ENCODE peak calls at places on chromosome 12, in five cellular contexts. J, T, P, F and R are unnamed samples.

GRCh38 chr12:65918057-65918456 is 93.8 kb downstream of the HMGA2 start:
- DNase-seq in J (no peak), T (no peak), P (no peak), F (no peak), R (no peak)

GRCh38 chr12:59595557-59596231 is at the start of gene SLC16A7:
- DNase-seq in J (peak), T (peak), P (peak), F (peak), R (peak)

GRCh38 chr12:70982286-70982685 is 61.7 kb upstream of the PTPRR start:
- DNase-seq in J (no peak), T (no peak), P (no peak), F (no peak), R (no peak)

GRCh38 chr12:15278816-15279658 is 43.3 kb upstream of the PTPRO start:
- DNase-seq in J (no peak), T (no peak), P (peak), F (peak), R (no peak)

GRCh38 chr12:4824415-4824814 is 85.3 kb upstream of the KCNA1 start:
- DNase-seq in J (peak), T (no peak), P (no peak), F (no peak), R (no peak)

GRCh38 chr12:59708059-59708458 is 112.2 kb downstream of the SLC16A7 start:
- DNase-seq in J (no peak), T (peak), P (no peak), F (no peak), R (no peak)

GRCh38 chr12:2113501-2113912 is 60.7 kb downstream of the CACNA1C start:
- DNase-seq in J (no peak), T (no peak), P (peak), F (peak), R (no peak)

GRCh38 chr12:71551529-71551928 is 111.9 kb downstream of the LGR5 start:
- DNase-seq in J (no peak), T (peak), P (no peak), F (no peak), R (no peak)

GRCh38 chr12:26555139-26555538 is 277.9 kb downstream of the ITPR2 start:
- DNase-seq in J (no peak), T (no peak), P (no peak), F (no peak), R (no peak)

GRCh38 chr12:98471085-98471484 is 44.3 kb upstream of the TMPO start:
- DNase-seq in J (no peak), T (no peak), P (no peak), F (no peak), R (no peak)

GRCh38 chr12:120094485-120094884 is 22.1 kb downstream of the RAB35 start:
- DNase-seq in J (no peak), T (no peak), P (no peak), F (no peak), R (no peak)

GRCh38 chr12:95351745-95352144 is 122.2 kb upstream of the METAP2 start:
- DNase-seq in J (no peak), T (no peak), P (peak), F (peak), R (no peak)

GRCh38 chr12:103915306-103915705 is 14.9 kb upstream of the HSP90B1 start:
- DNase-seq in J (no peak), T (no peak), P (no peak), F (no peak), R (no peak)

GRCh38 chr12:47616440-47616839 is 89.4 kb downstream of the RPAP3 start:
- DNase-seq in J (no peak), T (no peak), P (no peak), F (no peak), R (no peak)

GRCh38 chr12:101823891-101824290 is 6.9 kb downstream of the GNPTAB start:
- DNase-seq in J (peak), T (peak), P (peak), F (peak), R (peak)

GRCh38 chr12:127588224-127588623 is 678.7 kb upstream of the TMEM132C start:
- DNase-seq in J (no peak), T (no peak), P (no peak), F (no peak), R (no peak)

GRCh38 chr12:117025481-117026151 is 73.6 kb downstream of the TESC start:
- DNase-seq in J (peak), T (peak), P (peak), F (peak), R (peak)

GRCh38 chr12:47553266-47553665 is 152.6 kb downstream of the RPAP3 start:
- DNase-seq in J (no peak), T (no peak), P (no peak), F (no peak), R (no peak)

GRCh38 chr12:12837025-12837872 is 24.1 kb downstream of the DDX47 start:
- DNase-seq in J (peak), T (peak), P (no peak), F (peak), R (peak)

GRCh38 chr12:71240941-71241340 is 83.1 kb upstream of the TSPAN8 start:
- DNase-seq in J (no peak), T (no peak), P (no peak), F (no peak), R (no peak)

GRCh38 chr12:63802012-63802608 is 22.4 kb downstream of the RXYLT1 start:
- DNase-seq in J (peak), T (no peak), P (no peak), F (no peak), R (no peak)

GRCh38 chr12:132030367-132031038 is 80.8 kb downstream of the EP400 start:
- DNase-seq in J (no peak), T (no peak), P (peak), F (peak), R (no peak)

GRCh38 chr12:12885060-12885792 is 6.1 kb upstream of the GPRC5A start:
- DNase-seq in J (no peak), T (no peak), P (no peak), F (no peak), R (no peak)

GRCh38 chr12:5745251-5745888 is 199.7 kb downstream of the ANO2 start:
- DNase-seq in J (peak), T (peak), P (peak), F (peak), R (peak)

GRCh38 chr12:105580841-105581352 is 250.4 kb downstream of the C12orf75 start:
- DNase-seq in J (no peak), T (peak), P (no peak), F (no peak), R (no peak)

GRCh38 chr12:123106640-123107359 is 44.1 kb downstream of the PITPNM2 start:
- DNase-seq in J (no peak), T (no peak), P (peak), F (peak), R (no peak)

GRCh38 chr12:113898466-113898865 is 67.7 kb downstream of the RBM19 start:
- DNase-seq in J (no peak), T (no peak), P (no peak), F (no peak), R (no peak)

GRCh38 chr12:113897406-113897805 is 68.7 kb downstream of the RBM19 start:
- DNase-seq in J (no peak), T (no peak), P (no peak), F (no peak), R (no peak)

GRCh38 chr12:113900711-113901110 is 65.4 kb downstream of the RBM19 start:
- DNase-seq in J (no peak), T (no peak), P (no peak), F (no peak), R (no peak)

GRCh38 chr12:113899844-113900471 is 66.2 kb downstream of the RBM19 start:
- DNase-seq in J (no peak), T (no peak), P (no peak), F (no peak), R (no peak)

DNA sequence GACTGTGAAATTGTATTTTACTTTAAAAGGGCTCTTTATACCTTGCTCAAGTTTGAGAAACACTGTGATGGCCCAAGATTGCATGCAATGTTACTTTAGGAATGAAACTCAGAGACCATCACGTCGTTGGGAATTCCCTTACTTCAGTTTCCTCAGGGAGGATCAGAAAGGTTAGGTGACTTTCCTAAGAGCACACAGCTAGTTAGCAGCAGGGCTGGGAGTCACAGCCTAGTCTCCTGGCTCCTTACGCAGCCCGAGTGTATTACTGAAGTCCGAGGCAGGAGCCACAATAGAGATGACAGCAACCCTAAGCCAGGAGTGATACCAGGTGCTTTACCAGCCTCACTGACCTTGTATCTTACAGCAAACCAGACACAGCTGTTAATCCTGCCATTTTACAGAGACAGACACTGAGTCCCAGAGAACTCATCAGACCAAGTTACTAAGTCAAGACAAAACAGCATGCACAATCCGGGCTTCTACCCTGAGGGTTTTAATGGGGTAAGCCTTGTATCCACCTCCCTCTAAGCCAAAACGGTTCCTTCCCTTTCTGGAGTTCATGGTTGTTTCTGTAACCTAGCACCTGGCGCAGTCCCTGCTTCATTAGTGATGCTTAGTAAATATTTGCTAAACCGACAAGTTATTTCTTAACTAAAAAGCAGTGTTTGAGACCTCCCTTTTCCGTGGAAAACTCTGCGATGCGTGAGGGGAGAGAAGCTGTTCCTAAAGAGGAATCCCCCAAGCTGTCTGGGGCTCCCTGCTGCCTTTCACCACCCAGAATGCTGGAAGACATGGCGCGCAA is 66.9 kb downstream of the RBM19 start:
- DNase-seq in J (no peak), T (no peak), P (no peak), F (no peak), R (no peak)
- H3K4me3 ChIP-seq in J (no peak), T (no peak), P (no peak), F (no peak), R (no peak)

DNA sequence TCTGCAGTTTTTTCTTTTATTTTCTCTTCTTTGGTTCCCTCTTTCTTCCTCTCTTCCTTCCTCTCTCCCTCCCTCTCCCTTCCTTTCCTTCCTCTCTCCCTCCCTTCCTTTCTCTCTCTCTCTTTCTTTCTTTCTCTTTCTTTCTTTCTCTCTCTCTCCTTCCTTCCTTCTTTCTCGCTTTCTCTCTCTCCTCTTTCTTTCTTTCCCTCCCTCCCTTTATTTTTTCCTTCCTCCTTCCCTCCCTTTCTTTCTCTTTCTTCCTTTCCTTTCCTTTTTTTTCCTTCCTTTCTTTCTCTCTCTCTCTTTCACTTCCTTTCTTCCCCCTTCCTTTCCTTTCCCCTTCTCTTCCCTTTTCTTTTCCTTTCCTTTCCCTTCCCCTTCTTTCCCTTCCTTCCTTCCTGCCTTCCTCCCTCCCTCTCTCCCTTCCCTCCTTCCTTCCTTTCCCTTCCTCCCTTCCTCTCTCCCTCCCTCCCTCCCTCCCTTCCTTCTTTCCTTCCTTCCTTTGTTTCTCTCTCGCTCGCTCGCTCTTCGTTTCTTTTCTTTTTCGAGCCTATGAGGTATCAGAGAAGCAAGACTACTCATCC is 13.7 kb downstream of the CFAP54 start:
- DNase-seq in J (no peak), T (no peak), P (no peak), F (no peak), R (no peak)
- H3K27ac ChIP-seq in J (peak), T (no peak), P (peak), F (no peak), R (no peak)

GRCh38 chr12:68611094-68611818 is 557 bp downstream of the RAP1B start:
- DNase-seq in J (peak), T (no peak), P (peak), F (peak), R (peak)
- H3K4me3 ChIP-seq in J (peak), T (peak), P (peak), F (peak), R (peak)

DNA sequence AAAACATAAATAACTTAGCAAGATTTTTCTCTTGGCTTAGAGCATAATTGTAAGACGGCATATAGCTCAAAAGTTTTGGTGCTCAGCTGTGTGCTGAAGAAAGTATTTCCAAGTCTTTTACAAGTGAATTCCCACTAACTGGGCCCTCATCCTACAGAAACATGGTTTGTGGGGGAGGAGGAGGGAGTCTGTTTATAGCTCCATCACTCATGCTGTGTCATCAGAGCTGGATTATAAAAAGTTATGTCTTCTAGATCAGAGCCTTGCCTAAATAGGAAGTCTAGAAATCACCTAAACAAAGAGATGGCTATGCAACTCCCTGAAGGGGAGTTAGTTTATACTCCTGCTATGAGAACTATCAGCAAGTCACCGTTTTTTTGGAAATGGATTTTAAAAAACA is 65.9 kb upstream of the OTOGL start:
- DNase-seq in J (no peak), T (no peak), P (no peak), F (no peak), R (no peak)
- H3K27ac ChIP-seq in J (no peak), T (no peak), P (no peak), F (no peak), R (no peak)

GRCh38 chr12:107903377-107904061 is 129.0 kb downstream of the ASCL4 start:
- DNase-seq in J (peak), T (no peak), P (peak), F (peak), R (peak)
- H3K4me3 ChIP-seq in J (peak), T (no peak), P (peak), F (peak), R (peak)

GRCh38 chr12:110035534-110036104 is 12.7 kb downstream of the C12orf76 start:
- DNase-seq in J (no peak), T (no peak), P (no peak), F (no peak), R (no peak)

GRCh38 chr12:110042260-110042659 is 6.1 kb downstream of the C12orf76 start:
- DNase-seq in J (no peak), T (no peak), P (peak), F (no peak), R (no peak)

GRCh38 chr12:110039085-110039807 is 9.1 kb downstream of the C12orf76 start:
- DNase-seq in J (peak), T (no peak), P (no peak), F (no peak), R (no peak)

GRCh38 chr12:110038741-110039084 is 9.6 kb downstream of the C12orf76 start:
- DNase-seq in J (no peak), T (no peak), P (no peak), F (no peak), R (no peak)

GRCh38 chr12:110037315-110037714 is 11.0 kb downstream of the C12orf76 start:
- DNase-seq in J (no peak), T (no peak), P (no peak), F (no peak), R (no peak)
- H3K27ac ChIP-seq in J (peak), T (no peak), P (peak), F (peak), R (no peak)